ENCODE peak calls at places on chromosome 2, in eight cellular contexts. G is GM03348; I is cerebellar cortex; V is WTC11; E is upper lobe of right lung; C is HS-27A; W is dermis blood vessel endothelial cell; M is stimulated activated CD8-positive, alpha-beta memory T cell treated with anti-CD3 and anti-CD28 coated beads, Interleukin-15, amount 100 ng/mL, for 24 hours. O is an unnamed sample.

GRCh38 chr2:207251573-207252192 is 85.9 kb upstream of the KLF7 start:
- DNase-seq in G (no peak), I (no peak), V (no peak), E (no peak), C (no peak), W (no peak), M (no peak), O (no peak)

GRCh38 chr2:82120120-82120519 is 1815.6 kb upstream of the LRRTM1 start:
- DNase-seq in G (no peak), I (no peak), V (no peak), E (no peak), C (no peak), W (no peak), M (no peak), O (no peak)

GRCh38 chr2:161766334-161766733 is 142.1 kb downstream of the SLC4A10 start:
- DNase-seq in G (no peak), I (no peak), V (no peak), E (no peak), C (no peak), W (no peak), M (no peak), O (peak; percentile 0)

GRCh38 chr2:217784996-217785543 is 217.7 kb downstream of the TNS1 start:
- DNase-seq in G (no peak), I (no peak), V (no peak), E (no peak), C (no peak), W (no peak), M (no peak), O (no peak)

GRCh38 chr2:196464311-196464710 is 175.2 kb upstream of the CCDC150 start:
- DNase-seq in G (no peak), I (no peak), V (no peak), E (no peak), C (no peak), W (no peak), M (no peak), O (no peak)

GRCh38 chr2:26558271-26559043 is 80.5 kb upstream of the OTOF start:
- DNase-seq in G (no peak), I (peak; percentile 15), V (no peak), E (peak; percentile 43), C (no peak), W (no peak), M (no peak), O (no peak)

GRCh38 chr2:9753276-9753600 is 90.0 kb upstream of the TAF1B start:
- DNase-seq in G (peak; percentile 90), I (no peak), V (no peak), E (peak; percentile 66), C (no peak), W (peak; percentile 90), M (no peak), O (peak; percentile 95)

GRCh38 chr2:239211391-239212094 is 189.3 kb downstream of the HDAC4 start:
- DNase-seq in G (no peak), I (no peak), V (no peak), E (no peak), C (no peak), W (no peak), M (no peak), O (no peak)

GRCh38 chr2:178700922-178701342 is 106.3 kb downstream of the TTN start:
- DNase-seq in G (peak; percentile 53), I (peak; percentile 5), V (no peak), E (no peak), C (no peak), W (peak; percentile 48), M (no peak), O (peak; percentile 43)

GRCh38 chr2:73890301-73891092 is 2.3 kb upstream of the ACTG2 start:
- DNase-seq in G (no peak), I (no peak), V (no peak), E (no peak), C (no peak), W (no peak), M (no peak), O (no peak)

GRCh38 chr2:240233891-240234502 is 93.5 kb upstream of the OTOS start:
- DNase-seq in G (no peak), I (no peak), V (peak; percentile 9), E (peak; percentile 66), C (no peak), W (no peak), M (no peak), O (no peak)

GRCh38 chr2:57333221-57333620 is 713.4 kb upstream of the VRK2 start:
- DNase-seq in G (no peak), I (no peak), V (no peak), E (no peak), C (no peak), W (no peak), M (no peak), O (no peak)

GRCh38 chr2:209547726-209548125 is 123.9 kb downstream of the MAP2 start:
- DNase-seq in G (no peak), I (no peak), V (no peak), E (no peak), C (no peak), W (no peak), M (no peak), O (no peak)

GRCh38 chr2:15591373-15591691 is 336 bp upstream of the DDX1 start:
- DNase-seq in G (no peak), I (no peak), V (no peak), E (no peak), C (no peak), W (no peak), M (no peak), O (no peak)

GRCh38 chr2:41141146-41141791 is 689.4 kb upstream of the SLC8A1 start:
- DNase-seq in G (no peak), I (no peak), V (no peak), E (no peak), C (no peak), W (no peak), M (no peak), O (no peak)

GRCh38 chr2:64327510-64328414 is 126.2 kb upstream of the LGALSL start:
- DNase-seq in G (peak; percentile 23), I (peak; percentile 82), V (peak; percentile 29), E (peak; percentile 77), C (no peak), W (peak; percentile 80), M (no peak), O (peak; percentile 72)

GRCh38 chr2:176491172-176491904 is 222.1 kb downstream of the MTX2 start:
- DNase-seq in G (peak; percentile 90), I (no peak), V (no peak), E (no peak), C (peak; percentile 86), W (no peak), M (no peak), O (no peak)

GRCh38 chr2:104872866-104873688 is 19.2 kb downstream of the POU3F3 start:
- DNase-seq in G (peak; percentile 87), I (peak; percentile 66), V (peak; percentile 71), E (peak; percentile 80), C (no peak), W (peak; percentile 76), M (no peak), O (peak; percentile 72)

GRCh38 chr2:171146071-171146470 is 14.6 kb downstream of the TLK1 start:
- DNase-seq in G (no peak), I (no peak), V (no peak), E (no peak), C (no peak), W (peak; percentile 18), M (no peak), O (no peak)

GRCh38 chr2:8202139-8202538 is 479.7 kb upstream of the ID2 start:
- DNase-seq in G (no peak), I (peak; percentile 84), V (no peak), E (no peak), C (no peak), W (no peak), M (no peak), O (no peak)

GRCh38 chr2:23624915-23625314 is 239.9 kb downstream of the KLHL29 start:
- DNase-seq in G (no peak), I (no peak), V (no peak), E (no peak), C (no peak), W (no peak), M (no peak), O (no peak)

GRCh38 chr2:47339745-47340541 is 63.0 kb upstream of the MSH2 start:
- DNase-seq in G (peak; percentile 31), I (no peak), V (no peak), E (no peak), C (no peak), W (peak; percentile 17), M (no peak), O (peak; percentile 11)

GRCh38 chr2:10392951-10393647 is 55.0 kb downstream of the ODC1 start:
- DNase-seq in G (no peak), I (no peak), V (no peak), E (no peak), C (no peak), W (peak; percentile 29), M (no peak), O (peak; percentile 32)

GRCh38 chr2:114515901-114516300 is 73.5 kb downstream of the DPP10 start:
- DNase-seq in G (no peak), I (no peak), V (no peak), E (no peak), C (no peak), W (no peak), M (no peak), O (no peak)

GRCh38 chr2:236626391-236627150 is 56.9 kb downstream of the ACKR3 start:
- DNase-seq in G (no peak), I (no peak), V (no peak), E (no peak), C (no peak), W (no peak), M (no peak), O (no peak)

GRCh38 chr2:128178650-128179460 is 87.9 kb downstream of the UGGT1 start:
- DNase-seq in G (peak; percentile 76), I (peak; percentile 56), V (peak; percentile 67), E (no peak), C (peak; percentile 26), W (peak; percentile 84), M (no peak), O (peak; percentile 86)

GRCh38 chr2:24359701-24360049 is 661 bp downstream of the ITSN2 start:
- DNase-seq in G (peak; percentile 33), I (peak; percentile 43), V (no peak), E (peak; percentile 80), C (no peak), W (peak; percentile 39), M (peak; percentile 9), O (peak; percentile 28)

GRCh38 chr2:64374686-64375085 is 79.3 kb upstream of the LGALSL start:
- DNase-seq in G (no peak), I (no peak), V (no peak), E (no peak), C (no peak), W (no peak), M (no peak), O (no peak)

GRCh38 chr2:196962325-196962724 is 35.8 kb upstream of the PGAP1 start:
- DNase-seq in G (no peak), I (no peak), V (no peak), E (no peak), C (no peak), W (no peak), M (no peak), O (no peak)

GRCh38 chr2:162118166-162119031 is 33.6 kb downstream of the GCG start:
- DNase-seq in G (peak; percentile 66), I (peak; percentile 89), V (no peak), E (no peak), C (no peak), W (peak; percentile 25), M (no peak), O (peak; percentile 42)